ENCODE peak calls at places on chromosome 2, in seven cellular contexts. M, W, J, D, C, N and F are unnamed samples.

GRCh38 chr2:128504242-128505149 is 185.8 kb upstream of the HS6ST1 start:
- DNase-seq in W (no peak), M (peak; percentile 15), C (no peak), J (no peak), N (no peak), D (no peak), F (no peak)

GRCh38 chr2:241759091-241759807 is 17.4 kb upstream of the GAL3ST2 start:
- DNase-seq in W (no peak), J (no peak), M (no peak), C (no peak), D (no peak), N (no peak), F (no peak)

GRCh38 chr2:40256649-40257048 is 195.2 kb downstream of the SLC8A1 start:
- DNase-seq in M (no peak), J (no peak), C (no peak), D (peak; percentile 67), N (no peak), W (no peak), F (no peak)

GRCh38 chr2:39144411-39144810 is 23.6 kb upstream of the SOS1 start:
- DNase-seq in J (no peak), N (no peak), W (no peak), M (no peak), D (no peak), C (no peak), F (no peak)

GRCh38 chr2:1811971-1812350 is 67.6 kb upstream of the PXDN start:
- DNase-seq in M (no peak), C (no peak), D (no peak), N (no peak), W (no peak), J (no peak), F (no peak)

GRCh38 chr2:51697095-51697494 is 665.2 kb upstream of the NRXN1 start:
- DNase-seq in W (no peak), M (no peak), C (no peak), D (no peak), J (no peak), N (no peak), F (no peak)

GRCh38 chr2:239390546-239391285 is 10.1 kb downstream of the HDAC4 start:
- DNase-seq in W (no peak), N (no peak), J (peak; percentile 20), M (no peak), D (no peak), C (no peak), F (no peak)

GRCh38 chr2:191014653-191015020 is 666 bp upstream of the STAT1 start:
- DNase-seq in W (no peak), N (no peak), C (no peak), D (no peak), M (no peak), J (no peak), F (no peak)

GRCh38 chr2:112784199-112785189 is at the start of gene IL1A:
- DNase-seq in W (no peak), C (no peak), D (peak; percentile 72), M (no peak), N (peak; percentile 67), J (no peak), F (peak; percentile 51)

GRCh38 chr2:15753811-15754702 is 162.4 kb downstream of the DDX1 start:
- DNase-seq in C (no peak), M (no peak), N (no peak), D (no peak), W (no peak), J (no peak), F (no peak)

GRCh38 chr2:230184727-230185578 is 34.8 kb downstream of the SP110 start:
- DNase-seq in D (no peak), M (no peak), J (no peak), C (no peak), W (no peak), N (no peak), F (no peak)

GRCh38 chr2:66470199-66470598 is 35.3 kb downstream of the MEIS1 start:
- DNase-seq in N (no peak), W (no peak), M (no peak), C (no peak), D (no peak), J (no peak), F (no peak)

GRCh38 chr2:238100821-238101771 is 956 bp downstream of the ESPNL start:
- DNase-seq in J (no peak), M (no peak), W (no peak), C (no peak), D (peak; percentile 10), N (no peak), F (no peak)

GRCh38 chr2:228878138-228878537 is 392.9 kb downstream of the PID1 start:
- DNase-seq in C (no peak), M (no peak), N (no peak), J (no peak), D (no peak), W (no peak), F (no peak)

GRCh38 chr2:71713581-71714580 is 260.5 kb downstream of the DYSF start:
- DNase-seq in M (no peak), J (no peak), W (no peak), N (peak; percentile 58), D (no peak), C (no peak), F (no peak)

GRCh38 chr2:230871361-230872150 is 6.8 kb downstream of the ITM2C start:
- DNase-seq in D (no peak), N (no peak), C (no peak), M (no peak), J (no peak), W (no peak), F (no peak)

GRCh38 chr2:144181006-144181405 is 338.9 kb downstream of the ZEB2 start:
- DNase-seq in M (no peak), C (no peak), J (no peak), N (peak; percentile 15), D (no peak), W (no peak), F (no peak)

GRCh38 chr2:171798156-171798815 is 95.8 kb downstream of the SLC25A12 start:
- DNase-seq in M (peak; percentile 21), C (no peak), W (no peak), N (peak; percentile 49), D (no peak), J (no peak), F (peak; percentile 61)

GRCh38 chr2:101420623-101421022 is 33.3 kb upstream of the CREG2 start:
- DNase-seq in C (no peak), N (peak; percentile 41), W (no peak), M (no peak), J (no peak), D (no peak), F (peak; percentile 38)

GRCh38 chr2:132978840-132979239 is 308.8 kb upstream of the LYPD1 start:
- DNase-seq in C (no peak), W (no peak), M (no peak), N (no peak), J (no peak), D (no peak), F (no peak)

GRCh38 chr2:60855989-60856669 is 25.2 kb upstream of the REL start:
- DNase-seq in N (no peak), W (no peak), M (no peak), J (no peak), D (no peak), C (no peak), F (no peak)

GRCh38 chr2:44433841-44434240 is 72.1 kb downstream of the CAMKMT start:
- DNase-seq in M (no peak), W (no peak), N (no peak), C (no peak), D (no peak), J (no peak), F (no peak)

GRCh38 chr2:1886405-1886992 is 142.2 kb upstream of the PXDN start:
- DNase-seq in M (no peak), N (peak; percentile 73), C (peak; percentile 14), D (peak; percentile 82), W (no peak), J (no peak), F (peak; percentile 55)

GRCh38 chr2:29345236-29345635 is 230.0 kb downstream of the CLIP4 start:
- DNase-seq in D (no peak), M (no peak), C (no peak), N (no peak), W (no peak), J (no peak), F (no peak)

GRCh38 chr2:121608367-121608766 is 40.9 kb downstream of the CLASP1 start:
- DNase-seq in N (no peak), M (no peak), J (no peak), W (no peak), D (no peak), C (no peak), F (no peak)

GRCh38 chr2:73886357-73886756 is 6.5 kb upstream of the ACTG2 start:
- DNase-seq in C (peak; percentile 31), J (no peak), W (no peak), N (no peak), D (no peak), M (no peak), F (no peak)

GRCh38 chr2:24076849-24077534 is 866 bp upstream of the SF3B6 start:
- DNase-seq in N (peak; percentile 21), J (no peak), C (no peak), D (no peak), M (peak; percentile 55), W (no peak), F (peak; percentile 33)

GRCh38 chr2:10384089-10384734 is 63.9 kb downstream of the ODC1 start:
- DNase-seq in D (no peak), N (no peak), M (peak; percentile 33), J (no peak), W (no peak), C (no peak), F (no peak)

GRCh38 chr2:236662231-236663160 is 92.9 kb downstream of the ACKR3 start:
- DNase-seq in N (peak; percentile 52), M (no peak), D (no peak), W (no peak), J (no peak), C (no peak), F (peak; percentile 74)

GRCh38 chr2:111100765-111101162 is 19.9 kb upstream of the BCL2L11 start:
- DNase-seq in M (no peak), C (no peak), D (no peak), N (no peak), J (no peak), W (no peak), F (no peak)

GRCh38 chr2:44237221-44237620 is 38.1 kb upstream of the SLC3A1 start:
- DNase-seq in M (no peak), D (no peak), C (no peak), J (no peak), W (no peak), N (no peak), F (no peak)

GRCh38 chr2:16640867-16641266 is 24.8 kb downstream of the CYRIA start:
- DNase-seq in W (peak; percentile 62), N (no peak), D (no peak), M (no peak), J (no peak), C (no peak), F (no peak)

GRCh38 chr2:30911327-30911726 is 104.1 kb upstream of the CAPN13 start:
- DNase-seq in N (no peak), M (no peak), J (no peak), C (no peak), D (no peak), W (no peak), F (no peak)

GRCh38 chr2:188909036-188909435 is 65.1 kb upstream of the COL3A1 start:
- DNase-seq in W (no peak), N (no peak), D (no peak), C (no peak), J (no peak), M (no peak), F (no peak)

GRCh38 chr2:58508021-58508420 is 266.9 kb upstream of the FANCL start:
- DNase-seq in M (no peak), N (no peak), J (no peak), C (no peak), W (no peak), D (no peak), F (no peak)

GRCh38 chr2:28393115-28393836 is 618 bp downstream of the FOSL2 start:
- DNase-seq in D (peak; percentile 49), J (peak; percentile 62), C (no peak), M (no peak), W (peak; percentile 66), N (peak; percentile 85), F (peak; percentile 85)

GRCh38 chr2:31258351-31258750 is 24.4 kb downstream of the EHD3 start:
- DNase-seq in C (no peak), N (no peak), W (no peak), M (no peak), D (no peak), J (no peak), F (no peak)

GRCh38 chr2:46268986-46269385 is 28.2 kb upstream of the EPAS1 start:
- DNase-seq in C (no peak), N (peak; percentile 51), W (no peak), M (no peak), D (no peak), J (no peak), F (peak; percentile 15)